ENCODE peak calls at places on chromosomes 1 and 21, in five cellular contexts. J is lower lobe of right lung; B is activated CD4-positive, alpha-beta T cell treated with anti-CD3 and anti-CD28 coated beads, Interleukin-2, amount 50 U/mL, for 48 hours; P is non-pigmented ciliary epithelial cell; G is mammary epithelial cell. X is an unnamed sample.

GRCh38 chr1:69824932-69825331 is 257.2 kb downstream of the LRRC7 start:
- DNase-seq in J (no peak), B (no peak), P (no peak), G (no peak), X (no peak)

GRCh38 chr1:32960342-32960741 is 4.3 kb downstream of the RNF19B start:
- DNase-seq in J (no peak), B (no peak), P (no peak), G (no peak), X (no peak)

GRCh38 chr1:172630868-172631267 is 28.0 kb upstream of the FASLG start:
- DNase-seq in J (no peak), B (no peak), P (no peak), G (no peak), X (no peak)

GRCh38 chr21:34544032-34544496 is 32.1 kb upstream of the KCNE1 start:
- DNase-seq in J (peak), B (peak), P (no peak), G (peak), X (peak)

GRCh38 chr1:33791251-33791650 is 72.6 kb upstream of the HMGB4 start:
- DNase-seq in J (no peak), B (no peak), P (no peak), G (no peak), X (no peak)

GRCh38 chr1:115539061-115539460 is 102.7 kb upstream of the VANGL1 start:
- DNase-seq in J (no peak), B (no peak), P (no peak), G (peak), X (no peak)

GRCh38 chr1:179229214-179230140 is at the start of gene ABL2:
- DNase-seq in J (peak), B (peak), P (no peak), G (no peak), X (peak)

GRCh38 chr1:154750681-154751665 is 119.1 kb downstream of the KCNN3 start:
- DNase-seq in J (no peak), B (no peak), P (no peak), G (no peak), X (no peak)

GRCh38 chr1:18262726-18263125 is 155.1 kb downstream of the IGSF21 start:
- DNase-seq in J (no peak), B (no peak), P (no peak), G (no peak), X (peak)

GRCh38 chr1:47507921-47508894 is 70.4 kb downstream of the FOXD2 start:
- DNase-seq in J (peak), B (peak), P (no peak), G (no peak), X (peak)

GRCh38 chr1:198811436-198811835 is 172.6 kb downstream of the PTPRC start:
- DNase-seq in J (no peak), B (no peak), P (no peak), G (no peak), X (no peak)

GRCh38 chr1:84573967-84574842 is at the start of gene CTBS:
- DNase-seq in J (peak), B (peak), P (peak), G (peak), X (peak)

GRCh38 chr1:47761201-47761930 is 235.8 kb downstream of the TRABD2B start:
- DNase-seq in J (no peak), B (no peak), P (no peak), G (no peak), X (no peak)

GRCh38 chr21:39012314-39013230 is 170.7 kb downstream of the PSMG1 start:
- DNase-seq in J (no peak), B (no peak), P (no peak), G (no peak), X (no peak)

GRCh38 chr1:179599623-179600249 is 8.1 kb downstream of the TDRD5 start:
- DNase-seq in J (no peak), B (no peak), P (peak), G (peak), X (peak)

GRCh38 chr1:153260473-153260979 is 1.0 kb downstream of the LORICRIN start:
- DNase-seq in J (no peak), B (peak), P (no peak), G (no peak), X (no peak)

GRCh38 chr1:247347395-247348222 is 15.9 kb upstream of the ZNF496 start:
- DNase-seq in J (peak), B (no peak), P (no peak), G (no peak), X (peak)

GRCh38 chr1:118788372-118788955 is 199.7 kb downstream of the TBX15 start:
- DNase-seq in J (no peak), B (no peak), P (no peak), G (peak), X (no peak)

GRCh38 chr1:107430540-107431228 is 289.8 kb downstream of the NTNG1 start:
- DNase-seq in J (no peak), B (peak), P (no peak), G (peak), X (peak)

GRCh38 chr1:54401799-54402198 is 4.4 kb downstream of the SSBP3 start:
- DNase-seq in J (no peak), B (no peak), P (no peak), G (no peak), X (no peak)

GRCh38 chr1:2321258-2321657 is 70.1 kb downstream of the MORN1 start:
- DNase-seq in J (no peak), B (no peak), P (no peak), G (no peak), X (no peak)

GRCh38 chr1:201391651-201392511 is 7.2 kb downstream of the LAD1 start:
- DNase-seq in J (no peak), B (no peak), P (no peak), G (no peak), X (no peak)

GRCh38 chr1:7594002-7594713 is 176.9 kb upstream of the VAMP3 start:
- DNase-seq in J (no peak), B (no peak), P (no peak), G (no peak), X (no peak)

GRCh38 chr1:89954401-89954800 is 40.5 kb upstream of the ZNF326 start:
- DNase-seq in J (no peak), B (no peak), P (no peak), G (no peak), X (no peak)